ENCODE peak calls at places on chromosomes 16 and 17, in seven cellular contexts. S is mesendoderm, Q is mesenchymal stem cell, N is IMR-90, M is H1, V is trophoblast cell, T is neuronal stem cell. W is an unnamed sample.

GRCh38 chr16:53041196-53041977 is 11.3 kb downstream of the CHD9NB start:
- DNase-seq in Q (peak; percentile 46), M (no peak), N (peak; percentile 5), T (no peak), S (peak; percentile 48), V (no peak), W (peak; percentile 51)

GRCh38 chr16:2769100-2769529 is 8.0 kb downstream of the ELOB start:
- DNase-seq in M (no peak), T (no peak), V (no peak), Q (no peak), N (no peak), S (no peak), W (no peak)

GRCh38 chr17:20010099-20010863 is 1.1 kb downstream of the SPECC1 start:
- DNase-seq in M (no peak), N (peak; percentile 61), Q (peak; percentile 54), V (peak; percentile 20), T (peak; percentile 30), S (peak; percentile 54), W (peak; percentile 68)

GRCh38 chr16:68379472-68380347 is 68.6 kb downstream of the SMPD3 start:
- DNase-seq in S (no peak), N (no peak), T (no peak), Q (no peak), V (no peak), M (no peak), W (no peak)

GRCh38 chr16:10876799-10877341 is at the start of gene CIITA:
- DNase-seq in T (no peak), V (peak; percentile 16), Q (no peak), M (no peak), N (peak; percentile 86), S (no peak), W (peak; percentile 41)

GRCh38 chr17:65029605-65030308 is 26.8 kb downstream of the GNA13 start:
- DNase-seq in T (no peak), V (no peak), N (no peak), S (no peak), Q (no peak), M (no peak), W (no peak)

GRCh38 chr16:1485847-1486496 is 2.8 kb downstream of the PTX4 start:
- DNase-seq in V (no peak), N (no peak), Q (no peak), S (no peak), M (no peak), T (no peak), W (no peak)

GRCh38 chr16:30121741-30122620 is 1.0 kb downstream of the MAPK3 start:
- DNase-seq in N (no peak), S (no peak), Q (peak; percentile 36), M (no peak), V (peak; percentile 97), T (no peak), W (peak; percentile 33)

GRCh38 chr17:17837380-17837821 is 615 bp upstream of the SREBF1 start:
- DNase-seq in V (peak; percentile 46), Q (peak; percentile 97), S (peak; percentile 96), M (no peak), N (peak; percentile 81), T (no peak), W (peak; percentile 84)

GRCh38 chr17:77695386-77695785 is 263.1 kb upstream of the TNRC6C start:
- DNase-seq in T (no peak), S (no peak), N (no peak), V (no peak), M (no peak), Q (no peak), W (peak; percentile 28)

GRCh38 chr16:24419709-24420108 is 119.7 kb upstream of the RBBP6 start:
- DNase-seq in M (no peak), Q (no peak), S (peak; percentile 76), N (no peak), T (no peak), V (no peak), W (no peak)

GRCh38 chr16:28261916-28262315 is 30.4 kb upstream of the SBK1 start:
- DNase-seq in T (no peak), N (no peak), Q (no peak), V (no peak), S (no peak), M (no peak), W (no peak)

GRCh38 chr16:75287708-75288107 is 36.3 kb upstream of the BCAR1 start:
- DNase-seq in V (no peak), Q (no peak), S (no peak), N (no peak), T (no peak), M (no peak), W (no peak)

GRCh38 chr16:51143166-51143565 is 7.9 kb downstream of the SALL1 start:
- DNase-seq in M (no peak), N (no peak), V (no peak), T (no peak), S (no peak), Q (no peak), W (no peak)

GRCh38 chr17:18961634-18962493 is 9.9 kb downstream of the SLC5A10 start:
- DNase-seq in V (no peak), S (peak; percentile 56), N (peak; percentile 43), Q (peak; percentile 67), T (no peak), M (no peak), W (no peak)

GRCh38 chr17:82408938-82409318 is 9.2 kb upstream of the HEXD start:
- DNase-seq in T (no peak), S (no peak), M (no peak), Q (no peak), V (no peak), N (no peak), W (no peak)

GRCh38 chr17:62995377-62995885 is 29.4 kb downstream of the TANC2 start:
- DNase-seq in Q (peak; percentile 54), M (no peak), S (peak; percentile 56), T (peak; percentile 11), V (peak; percentile 26), N (peak; percentile 43), W (no peak)

GRCh38 chr16:48561960-48562393 is 48.0 kb downstream of the N4BP1 start:
- DNase-seq in V (no peak), Q (peak; percentile 28), M (no peak), S (no peak), T (no peak), N (peak; percentile 31), W (no peak)

GRCh38 chr17:69441179-69441578 is 26.7 kb downstream of the MAP2K6 start:
- DNase-seq in M (no peak), T (no peak), N (no peak), Q (no peak), S (no peak), V (no peak), W (no peak)

GRCh38 chr17:69445132-69445531 is 30.6 kb downstream of the MAP2K6 start:
- DNase-seq in N (no peak), T (no peak), Q (no peak), S (no peak), M (no peak), V (no peak), W (no peak)

GRCh38 chr17:69443138-69443537 is 28.6 kb downstream of the MAP2K6 start:
- DNase-seq in V (no peak), M (no peak), N (no peak), Q (no peak), S (no peak), T (no peak), W (no peak)

GRCh38 chr17:69447726-69448125 is 33.2 kb downstream of the MAP2K6 start:
- DNase-seq in M (no peak), V (no peak), Q (no peak), T (no peak), S (no peak), N (no peak), W (no peak)

DNA sequence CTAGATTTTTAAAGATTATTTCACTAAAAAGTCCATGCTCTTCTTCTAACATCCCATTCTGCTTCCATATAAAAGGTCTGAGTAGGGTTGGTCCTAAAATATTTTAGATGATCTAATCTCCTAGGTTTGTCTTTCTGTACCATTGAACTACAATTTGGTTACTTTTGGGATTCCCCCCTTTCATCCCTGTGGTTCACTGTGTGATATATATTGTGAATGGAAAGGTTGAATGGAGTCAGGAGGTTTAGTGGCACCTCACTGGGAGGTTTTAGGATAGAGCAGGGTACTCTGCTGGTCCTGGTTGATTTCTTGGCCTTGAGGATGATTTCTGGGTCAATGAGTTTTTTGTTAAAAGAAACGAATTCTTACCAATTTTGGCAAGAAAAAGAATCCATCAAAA is 29.5 kb downstream of the MAP2K6 start:
- DNase-seq in N (no peak), S (no peak), T (no peak), Q (no peak), V (no peak), M (no peak), W (no peak)
- H3K23ac ChIP-seq in N (no peak overlapping the region), S (no peak overlapping the region), T (no peak overlapping the region), Q (no peak overlapping the region), V (no peak overlapping the region), M (no peak overlapping the region), W (no peak overlapping the region)

GRCh38 chr17:71427801-71428200 is 693.0 kb upstream of the SOX9 start:
- DNase-seq in T (no peak), S (no peak), N (no peak), V (no peak), Q (peak; percentile 53), M (no peak), W (no peak)
- H3K23ac ChIP-seq in T (no peak overlapping the region), S (no peak overlapping the region), N (no peak overlapping the region), V (no peak overlapping the region), Q (no peak overlapping the region), M (no peak overlapping the region), W (no peak overlapping the region)

GRCh38 chr17:61723183-61723582 is 132.2 kb upstream of the NACA2 start:
- DNase-seq in T (no peak), S (no peak), Q (no peak), M (no peak), V (no peak), N (no peak), W (no peak)
- H3K23ac ChIP-seq in T (no peak overlapping the region), S (no peak overlapping the region), Q (no peak overlapping the region), M (no peak overlapping the region), V (no peak overlapping the region), N (no peak overlapping the region), W (no peak overlapping the region)

GRCh38 chr17:29148257-29148789 is 31.9 kb downstream of the MYO18A start:
- DNase-seq in T (no peak), M (no peak), V (no peak), Q (no peak), S (no peak), N (no peak), W (no peak)

GRCh38 chr17:29148790-29149430 is 31.3 kb downstream of the MYO18A start:
- DNase-seq in N (peak; percentile 90), M (peak; percentile 92), Q (peak; percentile 93), T (peak; percentile 94), V (peak; percentile 96), S (peak; percentile 96), W (peak; percentile 99)

GRCh38 chr17:29147682-29148081 is 32.5 kb downstream of the MYO18A start:
- DNase-seq in S (no peak), M (no peak), V (no peak), N (no peak), T (no peak), Q (no peak), W (no peak)

GRCh38 chr17:29145289-29146058 is 34.7 kb downstream of the MYO18A start:
- DNase-seq in N (peak; percentile 84), T (no peak), V (peak; percentile 69), S (peak; percentile 93), M (peak; percentile 50), Q (peak; percentile 84), W (peak; percentile 92)

DNA sequence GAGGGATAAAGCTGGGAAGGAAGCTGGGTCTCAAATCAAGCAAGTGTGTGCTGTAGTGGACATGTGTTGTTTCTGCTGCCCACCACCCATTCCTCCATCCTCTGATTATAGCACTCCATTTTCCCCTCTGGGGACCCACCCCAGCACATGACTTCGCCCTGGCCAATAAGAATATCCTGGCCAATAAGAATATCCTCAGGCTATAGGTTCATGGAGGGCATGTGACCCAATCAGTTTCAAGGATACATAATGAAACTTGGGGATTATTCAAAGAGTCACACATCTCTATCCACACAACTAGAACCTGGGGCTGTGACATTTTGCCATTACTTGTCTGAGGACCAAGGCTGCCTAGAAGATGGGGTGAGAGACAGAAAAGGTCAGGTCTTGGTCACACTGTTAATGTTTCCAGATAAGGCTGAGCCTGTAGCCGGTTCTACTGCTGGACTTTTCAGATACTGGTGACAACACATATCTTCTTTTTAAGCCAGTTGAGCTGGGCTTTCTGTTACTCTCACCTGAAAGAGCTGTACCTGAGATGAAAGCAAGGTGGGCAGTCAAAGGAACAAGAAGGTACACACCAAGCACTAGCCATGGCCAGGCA is 33.7 kb downstream of the MYO18A start:
- DNase-seq in N (no peak), T (no peak), M (no peak), Q (no peak), S (no peak), V (no peak), W (no peak)
- H3K23ac ChIP-seq in N (no peak overlapping the region), T (no peak overlapping the region), M (no peak overlapping the region), Q (no peak overlapping the region), S (no peak overlapping the region), V (no peak overlapping the region), W (no peak overlapping the region)